ENCODE peak calls at places on chromosome 22, in ten cellular contexts. I is NB4; A is CMK; B is AG08395; N is GM13977; S is neural crest cell; C is fibroblast of pulmonary artery; R is cerebellar nuclear complex; U is epithelial cell of prostate; E is naive thymus-derived CD8-positive, alpha-beta T cell. V is an unnamed sample.

GRCh38 chr22:38873469-38874411 is 1.7 kb upstream of the CBX6 start:
- DNase-seq in I (no peak), S (no peak), N (peak; percentile 79), U (peak; percentile 97), B (no peak), C (no peak), A (no peak), R (no peak), E (no peak), V (no peak)

GRCh38 chr22:46696614-46697013 is 41.4 kb downstream of the CERK start:
- DNase-seq in N (no peak), B (no peak), I (no peak), C (no peak), S (no peak), A (no peak), E (no peak), R (no peak), U (no peak), V (no peak)

GRCh38 chr22:32996702-32997101 is 61.5 kb downstream of the SYN3 start:
- DNase-seq in B (peak; percentile 80), E (no peak), U (no peak), A (no peak), S (no peak), C (no peak), R (no peak), N (no peak), I (no peak), V (no peak)

GRCh38 chr22:36541831-36542391 is 12.9 kb upstream of the EIF3D start:
- DNase-seq in R (no peak), U (peak; percentile 91), S (no peak), C (peak; percentile 84), B (peak; percentile 90), I (no peak), A (no peak), E (no peak), N (no peak), V (no peak)

GRCh38 chr22:32561163-32561562 is 86.6 kb downstream of the FBXO7 start:
- DNase-seq in B (no peak), S (no peak), R (no peak), E (no peak), N (no peak), C (no peak), A (no peak), U (no peak), I (no peak), V (no peak)

GRCh38 chr22:43198126-43198525 is 11.2 kb upstream of the TTLL12 start:
- DNase-seq in C (no peak), I (no peak), R (no peak), S (no peak), B (no peak), A (no peak), N (no peak), E (no peak), U (no peak), V (no peak)

GRCh38 chr22:44391481-44392445 is 79.0 kb upstream of the SHISAL1 start:
- DNase-seq in N (no peak), U (no peak), A (no peak), C (no peak), B (no peak), R (no peak), S (no peak), E (no peak), I (no peak), V (no peak)

GRCh38 chr22:23068832-23069385 is 1.4 kb upstream of the GNAZ start:
- DNase-seq in E (no peak), B (no peak), C (no peak), U (no peak), I (no peak), R (no peak), S (no peak), N (no peak), A (no peak), V (no peak)

GRCh38 chr22:44202261-44202789 is 21.6 kb downstream of the PARVG start:
- DNase-seq in E (no peak), B (peak; percentile 89), C (peak; percentile 61), R (no peak), S (no peak), U (no peak), N (no peak), A (no peak), I (no peak), V (no peak)

GRCh38 chr22:20438678-20439492 is 1.3 kb upstream of the SCARF2 start:
- DNase-seq in C (peak; percentile 18), B (peak; percentile 84), R (no peak), A (no peak), I (no peak), N (peak; percentile 34), U (no peak), S (no peak), E (no peak), V (no peak)

GRCh38 chr22:48342016-48342415 is 1485.7 kb downstream of the BRD1 start:
- DNase-seq in B (no peak), C (no peak), A (no peak), U (no peak), I (no peak), E (no peak), S (no peak), N (no peak), R (no peak), V (no peak)

GRCh38 chr22:36227396-36227795 is 11.9 kb downstream of the APOL2 start:
- DNase-seq in E (no peak), S (no peak), N (no peak), A (no peak), I (peak; percentile 31), C (no peak), U (no peak), R (no peak), B (no peak), V (no peak)

GRCh38 chr22:50030315-50031188 is 18.0 kb upstream of the IL17REL start:
- DNase-seq in R (peak; percentile 49), A (no peak), B (peak; percentile 88), I (peak; percentile 87), U (peak; percentile 22), N (peak; percentile 98), S (peak; percentile 68), E (peak; percentile 81), C (peak; percentile 59), V (peak; percentile 75)

GRCh38 chr22:47277001-47277400 is 514.6 kb downstream of the TBC1D22A start:
- DNase-seq in I (no peak), E (no peak), N (no peak), C (no peak), R (no peak), U (no peak), B (no peak), A (no peak), S (no peak), V (no peak)

GRCh38 chr22:23291806-23292452 is 111.6 kb downstream of the BCR start:
- DNase-seq in I (no peak), R (no peak), U (no peak), C (no peak), E (no peak), S (no peak), N (no peak), B (no peak), A (no peak), V (no peak)

GRCh38 chr22:25672685-25673084 is 69.3 kb upstream of the MYO18B start:
- DNase-seq in E (no peak), A (no peak), B (no peak), N (no peak), R (no peak), S (no peak), U (no peak), I (no peak), C (no peak), V (no peak)

GRCh38 chr22:36986242-36986821 is 32.9 kb downstream of the TST start:
- DNase-seq in N (peak; percentile 43), I (peak; percentile 67), A (no peak), R (no peak), U (no peak), B (no peak), E (no peak), S (peak; percentile 31), C (no peak), V (no peak)

GRCh38 chr22:46726066-46726985 is 11.7 kb downstream of the CERK start:
- DNase-seq in R (no peak), S (no peak), I (no peak), E (no peak), B (peak; percentile 53), C (no peak), N (no peak), A (no peak), U (no peak), V (no peak)

GRCh38 chr22:50498322-50498861 is 9.1 kb downstream of the LMF2 start:
- DNase-seq in S (peak; percentile 64), I (peak; percentile 77), E (peak; percentile 40), C (peak; percentile 68), R (peak; percentile 39), N (peak; percentile 77), A (no peak), U (no peak), B (peak; percentile 70), V (peak; percentile 59)

GRCh38 chr22:25161017-25161915 is 38.4 kb upstream of the CRYBB3 start:
- DNase-seq in A (no peak), S (no peak), I (no peak), N (no peak), E (no peak), C (no peak), B (no peak), U (no peak), R (no peak), V (no peak)

V was measured in neuronal stem cell.